ENCODE peak calls at places on chromosome 1, in six cellular contexts. W is HFFc6, G is GM13976, I is astrocyte of the cerebellum, E is left lung, Z is heart left ventricle. T is an unnamed sample.

GRCh38 chr1:240517891-240518290 is 94.1 kb downstream of the GREM2 start:
- DNase-seq in W (no peak), G (no peak), I (no peak), E (no peak), Z (no peak), T (no peak)

GRCh38 chr1:20511518-20512428 is 3.8 kb upstream of the MUL1 start:
- DNase-seq in W (no peak), G (no peak), I (no peak), E (no peak), Z (no peak), T (no peak)

GRCh38 chr1:231069333-231069732 is 29.3 kb upstream of the FAM89A start:
- DNase-seq in W (no peak), G (no peak), I (no peak), E (no peak), Z (no peak), T (no peak)

GRCh38 chr1:24336099-24336498 is 16.9 kb downstream of the GRHL3 start:
- DNase-seq in W (no peak), G (no peak), I (no peak), E (no peak), Z (no peak), T (no peak)

GRCh38 chr1:24501371-24502167 is 1.1 kb upstream of the RCAN3 start:
- DNase-seq in W (no peak), G (peak; percentile 76), I (no peak), E (no peak), Z (no peak), T (no peak)

GRCh38 chr1:116445534-116445933 is 72.5 kb downstream of the ATP1A1 start:
- DNase-seq in W (no peak), G (no peak), I (no peak), E (no peak), Z (no peak), T (no peak)

GRCh38 chr1:17075470-17076255 is 21.8 kb upstream of the SDHB start:
- DNase-seq in W (no peak), G (peak; percentile 77), I (no peak), E (no peak), Z (no peak), T (no peak)

GRCh38 chr1:221511797-221512196 is 230.1 kb downstream of the DUSP10 start:
- DNase-seq in W (no peak), G (no peak), I (no peak), E (no peak), Z (no peak), T (no peak)

GRCh38 chr1:177620636-177621190 is 349.1 kb downstream of the SEC16B start:
- DNase-seq in W (no peak), G (no peak), I (no peak), E (no peak), Z (no peak), T (no peak)

GRCh38 chr1:6991271-6991670 is 206.0 kb downstream of the CAMTA1 start:
- DNase-seq in W (peak; percentile 79), G (no peak), I (peak; percentile 54), E (no peak), Z (no peak), T (no peak)

GRCh38 chr1:160767417-160768294 is 28.3 kb upstream of the LY9 start:
- DNase-seq in W (peak; percentile 9), G (no peak), I (no peak), E (no peak), Z (no peak), T (no peak)

GRCh38 chr1:147292012-147292411 is 49.5 kb downstream of the CHD1L start:
- DNase-seq in W (peak; percentile 82), G (no peak), I (peak; percentile 39), E (no peak), Z (no peak), T (no peak)

GRCh38 chr1:97396463-97396862 is 524.4 kb downstream of the DPYD start:
- DNase-seq in W (peak; percentile 64), G (no peak), I (no peak), E (no peak), Z (no peak), T (no peak)

GRCh38 chr1:182191716-182192115 is 130.2 kb upstream of the ZNF648 start:
- DNase-seq in W (no peak), G (no peak), I (no peak), E (no peak), Z (no peak), T (no peak)

GRCh38 chr1:145777357-145778145 is 46.3 kb downstream of the RNF115 start:
- DNase-seq in W (no peak), G (no peak), I (no peak), E (no peak), Z (no peak), T (no peak)

GRCh38 chr1:174166530-174167328 is 7.4 kb downstream of the RABGAP1L start:
- DNase-seq in W (no peak), G (no peak), I (no peak), E (no peak), Z (no peak), T (no peak)

GRCh38 chr1:201085902-201086735 is 26.1 kb downstream of the CACNA1S start:
- DNase-seq in W (peak; percentile 30), G (peak; percentile 79), I (no peak), E (no peak), Z (no peak), T (peak; percentile 17)

GRCh38 chr1:45335732-45336365 is 4.1 kb upstream of the TOE1 start:
- DNase-seq in W (no peak), G (no peak), I (no peak), E (no peak), Z (no peak), T (no peak)

DNA sequence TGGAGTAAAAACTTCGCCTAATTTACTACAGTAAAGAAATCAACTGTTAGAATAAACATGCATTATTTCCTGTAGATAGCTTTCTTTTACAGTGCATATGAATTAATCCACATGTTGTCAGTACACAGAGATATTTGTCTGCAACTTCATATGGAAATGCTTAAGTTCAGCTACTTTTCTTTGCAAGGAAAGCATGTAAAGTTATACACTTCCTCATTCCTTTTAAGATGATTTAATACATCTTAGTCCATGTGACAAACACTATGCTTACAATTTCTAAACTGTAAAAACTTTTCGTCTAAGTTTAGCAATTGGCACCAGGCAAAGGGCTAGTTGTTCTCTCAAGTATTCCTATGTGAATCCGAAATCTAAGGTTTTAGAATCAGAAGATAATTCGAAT is 1205.5 kb upstream of the ADGRL4 start:
- DNase-seq in W (no peak), G (no peak), I (no peak), E (no peak), Z (no peak), T (no peak)
- TF ChIP-seq CTCF in W (no peak), G (no peak), I (no peak), E (no peak), Z (no peak), T (no peak)

GRCh38 chr1:4594286-4594991 is 60.0 kb upstream of the AJAP1 start:
- DNase-seq in W (no peak), G (no peak), I (no peak), E (no peak), Z (no peak), T (no peak)
- TF ChIP-seq CTCF in W (no peak), G (no peak), I (no peak), E (no peak), Z (no peak), T (peak; percentile 58)

DNA sequence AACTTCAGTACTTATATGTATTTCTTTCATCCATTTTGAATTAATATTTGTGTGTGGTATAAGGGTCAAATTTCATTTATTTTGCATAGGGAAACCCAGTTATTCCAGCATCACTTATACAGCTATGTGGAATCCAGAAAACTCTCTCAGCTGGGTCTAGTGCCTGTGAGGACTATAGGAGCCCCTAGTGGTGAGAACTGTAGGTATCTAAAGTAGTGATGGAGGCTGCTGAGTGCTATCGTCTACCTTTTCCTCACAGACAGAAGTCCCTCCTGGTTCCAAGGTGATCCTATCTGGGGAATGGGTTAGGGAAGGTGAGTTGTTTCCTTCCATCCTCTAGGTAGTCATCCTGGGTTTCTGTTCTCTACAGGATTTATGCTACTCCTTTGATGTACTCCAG is 352.0 kb upstream of the C1orf87 start:
- DNase-seq in W (no peak), G (no peak), I (no peak), E (no peak), Z (no peak), T (no peak)
- TF ChIP-seq CTCF in W (peak; percentile 28), G (peak; percentile 11), I (peak; percentile 44), E (no peak), Z (no peak), T (peak; percentile 60)

GRCh38 chr1:246300653-246301549 is 206.2 kb downstream of the SMYD3 start:
- DNase-seq in W (no peak), G (no peak), I (no peak), E (no peak), Z (no peak), T (no peak)

GRCh38 chr1:246295340-246295739 is 211.7 kb downstream of the SMYD3 start:
- DNase-seq in W (no peak), G (no peak), I (no peak), E (no peak), Z (no peak), T (no peak)

GRCh38 chr1:246295968-246296367 is 211.1 kb downstream of the SMYD3 start:
- DNase-seq in W (no peak), G (no peak), I (no peak), E (no peak), Z (no peak), T (no peak)

GRCh38 chr1:246294263-246294662 is 212.8 kb downstream of the SMYD3 start:
- DNase-seq in W (no peak), G (no peak), I (no peak), E (no peak), Z (no peak), T (no peak)

GRCh38 chr1:246297314-246298273 is 209.5 kb downstream of the SMYD3 start:
- DNase-seq in W (no peak), G (no peak), I (no peak), E (no peak), Z (no peak), T (no peak)
- TF ChIP-seq CTCF in W (peak; percentile 16), G (no peak), I (no peak), E (no peak), Z (no peak), T (no peak)

GRCh38 chr1:112026501-112026900 is 37.0 kb upstream of the KCND3 start:
- DNase-seq in W (no peak), G (no peak), I (no peak), E (no peak), Z (no peak), T (no peak)
- TF ChIP-seq CTCF in W (no peak), G (no peak), I (no peak), E (no peak), Z (no peak), T (no peak)

GRCh38 chr1:9755441-9755995 is 68.2 kb downstream of the CLSTN1 start:
- DNase-seq in W (no peak), G (no peak), I (no peak), E (no peak), Z (no peak), T (no peak)
- TF ChIP-seq CTCF in W (no peak), G (no peak), I (no peak), E (no peak), Z (no peak), T (no peak)